ENCODE peak calls at places on chromosomes 12 and 14, in seven cellular contexts. One of them, this sample, is unnamed.

GRCh38 chr12:104010121-104010520 is 39.9 kb downstream of the GLT8D2 start:
- DNase-seq in GM13977: no peak
- DNase-seq in naive B cell: no peak
- DNase-seq in H1: no peak
- DNase-seq in GM23248: no peak
- DNase-seq in stromal cell of bone marrow: no peak
- DNase-seq in endothelial cell: no peak
- DNase-seq in this sample: no peak

GRCh38 chr12:62282375-62282774 is 22.2 kb downstream of the USP15 start:
- DNase-seq in GM13977: no peak
- DNase-seq in naive B cell: no peak
- DNase-seq in H1: no peak
- DNase-seq in GM23248: no peak
- DNase-seq in stromal cell of bone marrow: no peak
- DNase-seq in endothelial cell: no peak
- DNase-seq in this sample: no peak

GRCh38 chr12:119178544-119179334 is at the start of gene HSPB8:
- DNase-seq in GM13977: no peak
- DNase-seq in naive B cell: no peak
- DNase-seq in H1: peak
- DNase-seq in GM23248: peak
- DNase-seq in stromal cell of bone marrow: peak
- DNase-seq in endothelial cell: peak
- DNase-seq in this sample: peak

GRCh38 chr14:72763892-72764291 is 130.0 kb downstream of the DPF3 start:
- DNase-seq in GM13977: no peak
- DNase-seq in naive B cell: no peak
- DNase-seq in H1: no peak
- DNase-seq in GM23248: no peak
- DNase-seq in stromal cell of bone marrow: no peak
- DNase-seq in endothelial cell: no peak
- DNase-seq in this sample: no peak

GRCh38 chr12:80810874-80811273 is 94.2 kb downstream of the MYF5 start:
- DNase-seq in GM13977: no peak
- DNase-seq in naive B cell: no peak
- DNase-seq in H1: no peak
- DNase-seq in GM23248: peak
- DNase-seq in stromal cell of bone marrow: no peak
- DNase-seq in endothelial cell: no peak
- DNase-seq in this sample: no peak

GRCh38 chr14:22668417-22668816 is 24.3 kb upstream of the OR6J1 start:
- DNase-seq in GM13977: peak
- DNase-seq in naive B cell: no peak
- DNase-seq in H1: no peak
- DNase-seq in GM23248: peak
- DNase-seq in stromal cell of bone marrow: peak
- DNase-seq in endothelial cell: no peak
- DNase-seq in this sample: no peak

GRCh38 chr12:39103552-39104165 is 198.3 kb upstream of the CPNE8 start:
- DNase-seq in GM13977: peak
- DNase-seq in naive B cell: peak
- DNase-seq in H1: no peak
- DNase-seq in GM23248: peak
- DNase-seq in stromal cell of bone marrow: peak
- DNase-seq in endothelial cell: peak
- DNase-seq in this sample: peak

GRCh38 chr12:27841392-27841882 is 61.4 kb upstream of the MANSC4 start:
- DNase-seq in GM13977: no peak
- DNase-seq in naive B cell: no peak
- DNase-seq in H1: no peak
- DNase-seq in GM23248: peak
- DNase-seq in stromal cell of bone marrow: no peak
- DNase-seq in endothelial cell: no peak
- DNase-seq in this sample: no peak

GRCh38 chr14:36660736-36661505 is 739 bp upstream of the PAX9 start:
- DNase-seq in GM13977: peak
- DNase-seq in naive B cell: no peak
- DNase-seq in H1: peak
- DNase-seq in GM23248: no peak
- DNase-seq in stromal cell of bone marrow: no peak
- DNase-seq in endothelial cell: no peak
- DNase-seq in this sample: peak

GRCh38 chr12:114286145-114286544 is 119.8 kb downstream of the TBX5 start:
- DNase-seq in GM13977: no peak
- DNase-seq in naive B cell: no peak
- DNase-seq in H1: no peak
- DNase-seq in GM23248: no peak
- DNase-seq in stromal cell of bone marrow: no peak
- DNase-seq in endothelial cell: no peak
- DNase-seq in this sample: no peak

GRCh38 chr14:96265387-96265786 is 9.4 kb downstream of the BDKRB1 start:
- DNase-seq in GM13977: no peak
- DNase-seq in naive B cell: no peak
- DNase-seq in H1: no peak
- DNase-seq in GM23248: no peak
- DNase-seq in stromal cell of bone marrow: no peak
- DNase-seq in endothelial cell: no peak
- DNase-seq in this sample: no peak

GRCh38 chr12:109744991-109745942 is 31.6 kb downstream of the FAM222A start:
- DNase-seq in GM13977: no peak
- DNase-seq in naive B cell: no peak
- DNase-seq in H1: no peak
- DNase-seq in GM23248: no peak
- DNase-seq in stromal cell of bone marrow: no peak
- DNase-seq in endothelial cell: no peak
- DNase-seq in this sample: no peak

GRCh38 chr12:104792570-104792969 is 165.5 kb downstream of the SLC41A2 start:
- DNase-seq in GM13977: no peak
- DNase-seq in naive B cell: no peak
- DNase-seq in H1: no peak
- DNase-seq in GM23248: peak
- DNase-seq in stromal cell of bone marrow: peak
- DNase-seq in endothelial cell: no peak
- DNase-seq in this sample: no peak

GRCh38 chr12:120229071-120229582 is 28.2 kb upstream of the RPLP0 start:
- DNase-seq in GM13977: no peak
- DNase-seq in naive B cell: no peak
- DNase-seq in H1: no peak
- DNase-seq in GM23248: no peak
- DNase-seq in stromal cell of bone marrow: no peak
- DNase-seq in endothelial cell: no peak
- DNase-seq in this sample: peak

GRCh38 chr12:99153283-99153682 is 494.3 kb upstream of the GARIN6 start:
- DNase-seq in GM13977: no peak
- DNase-seq in naive B cell: no peak
- DNase-seq in H1: no peak
- DNase-seq in GM23248: no peak
- DNase-seq in stromal cell of bone marrow: no peak
- DNase-seq in endothelial cell: no peak
- DNase-seq in this sample: no peak

GRCh38 chr12:109291531-109292341 is 17.3 kb downstream of the FOXN4 start:
- DNase-seq in GM13977: no peak
- DNase-seq in naive B cell: no peak
- DNase-seq in H1: peak
- DNase-seq in GM23248: peak
- DNase-seq in stromal cell of bone marrow: peak
- DNase-seq in endothelial cell: peak
- DNase-seq in this sample: no peak

GRCh38 chr12:47881826-47882427 is 22.9 kb downstream of the VDR start:
- DNase-seq in GM13977: no peak
- DNase-seq in naive B cell: no peak
- DNase-seq in H1: no peak
- DNase-seq in GM23248: peak
- DNase-seq in stromal cell of bone marrow: peak
- DNase-seq in endothelial cell: no peak
- DNase-seq in this sample: no peak

GRCh38 chr14:76776306-76777251 is 15.3 kb downstream of the VASH1 start:
- DNase-seq in GM13977: no peak
- DNase-seq in naive B cell: no peak
- DNase-seq in H1: no peak
- DNase-seq in GM23248: no peak
- DNase-seq in stromal cell of bone marrow: no peak
- DNase-seq in endothelial cell: no peak
- DNase-seq in this sample: no peak

GRCh38 chr12:15208871-15209656 is 12.2 kb downstream of the RERG start:
- DNase-seq in GM13977: no peak
- DNase-seq in naive B cell: no peak
- DNase-seq in H1: no peak
- DNase-seq in GM23248: peak
- DNase-seq in stromal cell of bone marrow: no peak
- DNase-seq in endothelial cell: no peak
- DNase-seq in this sample: no peak

GRCh38 chr12:131351319-131352028 is 359.4 kb upstream of the SFSWAP start:
- DNase-seq in GM13977: no peak
- DNase-seq in naive B cell: no peak
- DNase-seq in H1: no peak
- DNase-seq in GM23248: no peak
- DNase-seq in stromal cell of bone marrow: no peak
- DNase-seq in endothelial cell: no peak
- DNase-seq in this sample: peak

GRCh38 chr12:67394600-67394999 is 125.4 kb downstream of the CAND1 start:
- DNase-seq in GM13977: no peak
- DNase-seq in naive B cell: no peak
- DNase-seq in H1: no peak
- DNase-seq in GM23248: peak
- DNase-seq in stromal cell of bone marrow: peak
- DNase-seq in endothelial cell: no peak
- DNase-seq in this sample: peak

GRCh38 chr12:118237053-118237665 is 101.2 kb downstream of the PEBP1 start:
- DNase-seq in GM13977: peak
- DNase-seq in naive B cell: peak
- DNase-seq in H1: no peak
- DNase-seq in GM23248: no peak
- DNase-seq in stromal cell of bone marrow: no peak
- DNase-seq in endothelial cell: no peak
- DNase-seq in this sample: no peak

GRCh38 chr12:91422811-91423210 is 240.2 kb upstream of the DCN start:
- DNase-seq in GM13977: no peak
- DNase-seq in naive B cell: no peak
- DNase-seq in H1: no peak
- DNase-seq in GM23248: no peak
- DNase-seq in stromal cell of bone marrow: no peak
- DNase-seq in endothelial cell: no peak
- DNase-seq in this sample: peak

GRCh38 chr12:123808167-123808566 is 46.1 kb downstream of the DNAH10 start:
- DNase-seq in GM13977: no peak
- DNase-seq in naive B cell: no peak
- DNase-seq in H1: no peak
- DNase-seq in GM23248: peak
- DNase-seq in stromal cell of bone marrow: peak
- DNase-seq in endothelial cell: peak
- DNase-seq in this sample: peak

GRCh38 chr12:56346663-56347062 is 8.0 kb downstream of the IL23A start:
- DNase-seq in GM13977: no peak
- DNase-seq in naive B cell: no peak
- DNase-seq in H1: peak
- DNase-seq in GM23248: peak
- DNase-seq in stromal cell of bone marrow: no peak
- DNase-seq in endothelial cell: no peak
- DNase-seq in this sample: no peak

GRCh38 chr14:105107351-105107750 is 42.1 kb upstream of the GPR132 start:
- DNase-seq in GM13977: no peak
- DNase-seq in naive B cell: no peak
- DNase-seq in H1: no peak
- DNase-seq in GM23248: no peak
- DNase-seq in stromal cell of bone marrow: no peak
- DNase-seq in endothelial cell: no peak
- DNase-seq in this sample: no peak

GRCh38 chr14:49106721-49107689 is 479.2 kb downstream of the RPS29 start:
- DNase-seq in GM13977: no peak
- DNase-seq in naive B cell: no peak
- DNase-seq in H1: no peak
- DNase-seq in GM23248: peak
- DNase-seq in stromal cell of bone marrow: no peak
- DNase-seq in endothelial cell: no peak
- DNase-seq in this sample: no peak